ENCODE peak calls at places on chromosome 15, in seven cellular contexts. D is heart right ventricle; R is breast epithelium; K is transverse colon; C is cardiac muscle cell; G is body of pancreas; W is CD8-positive, alpha-beta memory T cell. B is an unnamed sample.

GRCh38 chr15:39721893-39722292 is 60.7 kb downstream of the FSIP1 start:
- DNase-seq in K (no peak), R (no peak), G (no peak), W (no peak), C (no peak), D (no peak), B (no peak)

GRCh38 chr15:63504247-63504978 is at the start of gene USP3:
- DNase-seq in G (peak; percentile 94), K (peak; percentile 97), D (peak; percentile 94), W (peak; percentile 95), C (peak; percentile 98), R (peak; percentile 94), B (peak; percentile 94)

GRCh38 chr15:56327721-56328502 is 37.3 kb upstream of the TEX9 start:
- DNase-seq in C (peak; percentile 41), G (no peak), R (peak; percentile 59), K (no peak), D (no peak), W (no peak), B (no peak)

GRCh38 chr15:93451822-93452221 is 362.8 kb upstream of the RGMA start:
- DNase-seq in D (no peak), W (no peak), R (no peak), C (no peak), K (no peak), G (no peak), B (no peak)

GRCh38 chr15:90178468-90179435 is 22.4 kb upstream of the SEMA4B start:
- DNase-seq in R (no peak), W (no peak), C (no peak), G (peak; percentile 38), K (no peak), D (no peak), B (no peak)

GRCh38 chr15:24772709-24773373 is 97.3 kb downstream of the NPAP1 start:
- DNase-seq in C (peak; percentile 87), K (peak; percentile 39), R (peak; percentile 60), D (peak; percentile 69), G (peak; percentile 85), W (peak; percentile 72), B (no peak)

GRCh38 chr15:73599934-73600333 is 33.3 kb downstream of the NPTN start:
- DNase-seq in R (no peak), C (no peak), K (no peak), G (no peak), W (no peak), D (no peak), B (no peak)

GRCh38 chr15:26260517-26261133 is 397.5 kb upstream of the ATP10A start:
- DNase-seq in G (peak; percentile 42), D (no peak), C (no peak), R (no peak), K (no peak), W (no peak), B (no peak)

GRCh38 chr15:74783808-74784175 is 1.9 kb downstream of the CSK start:
- DNase-seq in G (no peak), D (no peak), W (no peak), K (no peak), R (no peak), C (no peak), B (no peak)

GRCh38 chr15:40325188-40325587 is 1.7 kb downstream of the INAFM2 start:
- DNase-seq in G (no peak), D (no peak), R (no peak), K (no peak), W (no peak), C (peak; percentile 41), B (no peak)

GRCh38 chr15:67506775-67507747 is 13.9 kb upstream of the C15orf61 start:
- DNase-seq in R (no peak), D (no peak), K (no peak), G (no peak), W (no peak), C (peak; percentile 81), B (no peak)

GRCh38 chr15:60255390-60255789 is 142.4 kb downstream of the ANXA2 start:
- DNase-seq in W (no peak), R (no peak), C (no peak), D (no peak), K (no peak), G (no peak), B (no peak)

GRCh38 chr15:44782516-44782915 is 46.2 kb downstream of the TRIM69 start:
- DNase-seq in R (no peak), K (no peak), G (no peak), D (no peak), W (no peak), C (no peak), B (no peak)

GRCh38 chr15:88800026-88800425 is 3.2 kb upstream of the ACAN start:
- DNase-seq in C (no peak), D (no peak), W (no peak), R (no peak), K (no peak), G (no peak), B (no peak)

GRCh38 chr15:70098461-70099166 is 897 bp upstream of the TLE3 start:
- DNase-seq in C (peak; percentile 45), G (peak; percentile 65), R (no peak), W (peak; percentile 60), K (peak; percentile 67), D (no peak), B (no peak)

GRCh38 chr15:66706225-66706732 is 4.2 kb downstream of the SMAD6 start:
- DNase-seq in D (no peak), K (no peak), W (no peak), G (peak; percentile 56), R (no peak), C (peak; percentile 71), B (no peak)

GRCh38 chr15:23002920-23003319 is 22.8 kb upstream of the CYFIP1 start:
- DNase-seq in K (no peak), W (no peak), D (no peak), G (no peak), C (no peak), R (no peak), B (no peak)

GRCh38 chr15:74364936-74365618 is 2.4 kb downstream of the CYP11A1 start:
- DNase-seq in D (no peak), G (no peak), K (no peak), R (peak; percentile 19), C (no peak), W (no peak), B (no peak)

GRCh38 chr15:40197434-40197833 is 36.6 kb downstream of the BUB1B start:
- DNase-seq in W (no peak), K (no peak), D (no peak), R (no peak), G (no peak), C (no peak), B (no peak)

DNA sequence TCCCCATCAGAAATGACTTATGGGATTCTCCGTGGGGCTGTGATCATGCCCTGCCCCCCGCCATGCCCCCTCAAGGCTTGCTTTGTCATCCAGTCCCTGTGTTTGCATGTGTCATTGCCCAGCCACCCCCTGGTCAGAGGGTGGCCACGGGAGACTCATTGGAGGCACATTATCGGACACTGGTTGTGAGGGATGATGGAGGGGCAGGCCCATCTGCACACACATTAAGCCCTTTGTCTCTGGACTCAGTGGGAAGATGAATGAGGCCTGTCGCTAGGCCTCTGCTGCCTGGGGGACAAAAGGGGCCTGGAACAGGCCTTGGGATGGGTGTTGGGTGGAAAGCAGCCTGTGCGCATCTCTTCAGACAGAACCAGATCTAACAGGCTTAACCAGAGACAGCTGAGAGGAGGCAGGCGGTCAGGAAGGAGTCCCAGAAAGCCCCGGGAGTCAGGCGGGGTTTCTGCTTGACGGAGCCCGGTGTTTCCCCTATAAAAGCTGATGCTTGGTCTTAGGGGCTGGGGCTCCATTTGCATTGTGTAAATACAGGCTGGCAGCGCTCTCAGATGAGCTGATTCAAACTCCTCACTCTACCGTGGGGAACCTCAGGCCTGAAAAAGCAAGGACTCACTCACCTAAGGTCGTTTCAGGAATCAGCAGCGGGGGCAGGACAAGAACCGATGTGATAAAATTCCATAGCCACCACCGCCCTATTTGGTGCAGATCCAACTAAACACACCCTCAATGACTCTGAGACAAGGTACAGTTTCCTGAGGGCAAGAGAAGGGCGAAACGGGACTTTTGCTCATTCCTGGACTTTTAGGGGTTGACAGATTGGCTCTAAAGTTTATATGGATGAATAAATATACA is 17.0 kb upstream of the SKIC8 start:
- DNase-seq in G (no peak), W (peak; percentile 29), D (no peak), C (no peak), R (no peak), K (peak; percentile 81), B (peak; percentile 28)
- H3K27ac ChIP-seq in G (no peak overlapping the region), W (no peak overlapping the region), D (no peak overlapping the region), C (no peak overlapping the region), R (no peak overlapping the region), K (peak overlapping the region; percentile 77), B (peak overlapping the region; percentile 82)

GRCh38 chr15:83250766-83251165 is 33.7 kb downstream of the BNC1 start:
- DNase-seq in K (no peak), D (no peak), W (no peak), R (no peak), C (peak; percentile 20), G (no peak), B (no peak)

GRCh38 chr15:83248151-83248851 is 36.2 kb downstream of the BNC1 start:
- DNase-seq in G (peak; percentile 12), W (no peak), R (no peak), C (peak; percentile 82), D (peak; percentile 37), K (no peak), B (peak; percentile 12)

GRCh38 chr15:83243634-83244033 is 36.0 kb upstream of the HDGFL3 start:
- DNase-seq in C (no peak), G (no peak), R (no peak), K (no peak), D (no peak), W (no peak), B (no peak)

GRCh38 chr15:83248944-83249343 is 35.5 kb downstream of the BNC1 start:
- DNase-seq in W (no peak), C (no peak), K (no peak), R (no peak), G (no peak), D (no peak), B (no peak)
- H3K27ac ChIP-seq in W (no peak overlapping the region), C (no peak overlapping the region), K (no peak overlapping the region), R (no peak overlapping the region), G (no peak overlapping the region), D (no peak overlapping the region), B (no peak overlapping the region)

DNA sequence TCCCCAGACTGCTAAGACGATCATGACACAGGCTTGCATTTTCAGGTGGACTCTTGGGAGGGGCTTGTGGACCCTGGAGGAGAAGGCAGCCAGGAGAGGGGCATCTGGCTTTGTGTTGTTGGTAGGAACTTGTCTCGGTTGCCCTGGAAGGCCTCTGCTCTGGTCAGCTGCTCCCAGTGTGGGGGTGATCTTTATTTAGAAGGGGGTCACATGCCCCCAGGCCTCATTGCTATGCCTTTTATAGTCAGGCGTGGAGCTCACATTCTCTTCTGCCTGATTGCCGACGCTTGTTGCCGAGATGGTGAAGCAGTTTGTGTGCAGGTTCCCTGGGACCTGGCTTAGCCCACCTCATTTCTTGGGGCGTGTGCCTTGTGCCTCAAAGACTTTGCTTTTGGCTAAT is 66.6 kb downstream of the IGF1R start:
- DNase-seq in W (no peak), R (no peak), K (no peak), C (no peak), D (peak; percentile 74), G (no peak), B (no peak)
- H3K27ac ChIP-seq in W (no peak overlapping the region), R (peak overlapping the region; percentile 74), K (peak overlapping the region; percentile 39), C (peak overlapping the region; percentile 76), D (peak overlapping the region; percentile 81), G (no peak overlapping the region), B (peak overlapping the region; percentile 17)

DNA sequence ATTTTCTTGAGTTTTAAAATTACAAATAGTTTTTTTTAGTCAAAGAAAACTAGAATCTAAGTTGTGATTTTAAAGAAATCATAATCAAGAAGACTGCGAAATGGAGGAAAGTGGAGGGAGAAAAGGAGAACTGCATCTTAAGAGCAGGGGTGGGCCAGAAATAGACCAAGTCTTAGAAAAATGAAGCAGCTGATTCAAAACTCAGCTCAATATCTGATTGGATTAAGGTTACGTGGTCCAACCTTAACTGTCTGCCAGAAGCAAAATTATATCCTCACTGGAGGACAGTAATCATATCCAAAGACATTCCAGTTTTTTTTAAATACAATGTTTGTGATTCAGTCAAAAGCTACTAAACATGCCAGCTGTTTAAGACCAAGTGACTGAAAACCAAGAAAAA is 41.4 kb downstream of the CHSY1 start:
- DNase-seq in R (no peak), C (no peak), D (no peak), K (no peak), W (no peak), G (no peak), B (no peak)
- H3K27ac ChIP-seq in R (no peak overlapping the region), C (peak overlapping the region; percentile 60), D (no peak overlapping the region), K (no peak overlapping the region), W (no peak overlapping the region), G (no peak overlapping the region), B (no peak overlapping the region)